ENCODE peak calls at places on chromosomes 12 and 14, in nine cellular contexts. Z, D, P, X, F, A, H, M and B are unnamed samples.

GRCh38 chr12:66297080-66297479 is 5.2 kb upstream of the HELB start:
- DNase-seq in P (no peak), Z (no peak), X (no peak), F (no peak), M (no peak), H (no peak), A (no peak), D (no peak), B (no peak)

GRCh38 chr12:75922944-75923642 is 108.5 kb downstream of the PHLDA1 start:
- DNase-seq in F (no peak), Z (no peak), A (no peak), M (no peak), H (no peak), X (no peak), P (no peak), D (no peak), B (no peak)

GRCh38 chr12:46896680-46897079 is 70.9 kb upstream of the SLC38A4 start:
- DNase-seq in P (no peak), D (no peak), Z (no peak), M (no peak), X (no peak), H (no peak), F (no peak), A (no peak), B (no peak)

GRCh38 chr12:103800252-103800771 is 40.7 kb downstream of the NT5DC3 start:
- DNase-seq in M (no peak), P (peak), A (peak), D (peak), X (peak), F (no peak), Z (peak), H (no peak), B (peak)

GRCh38 chr14:96776791-96777190 is 20.4 kb upstream of the VRK1 start:
- DNase-seq in H (no peak), F (no peak), X (no peak), Z (no peak), M (no peak), P (no peak), D (no peak), A (no peak), B (no peak)

GRCh38 chr14:68278568-68279436 is 459.2 kb downstream of the RAD51B start:
- DNase-seq in F (peak), X (no peak), H (no peak), P (peak), A (no peak), D (peak), M (no peak), Z (peak), B (no peak)

GRCh38 chr12:32476446-32476845 is 77.1 kb downstream of the FGD4 start:
- DNase-seq in H (no peak), X (no peak), D (no peak), Z (no peak), F (no peak), P (no peak), A (no peak), M (no peak), B (no peak)

GRCh38 chr12:6532927-6533652 is 1.2 kb upstream of the GAPDH start:
- DNase-seq in X (peak), H (no peak), M (peak), Z (peak), P (peak), A (peak), D (peak), F (no peak), B (no peak)

GRCh38 chr14:95770777-95771176 is 56.9 kb upstream of the TCL1A start:
- DNase-seq in A (no peak), P (no peak), D (no peak), X (no peak), F (no peak), M (no peak), H (no peak), Z (no peak), B (no peak)

GRCh38 chr14:64704145-64704742 is at the start of gene PLEKHG3:
- DNase-seq in Z (peak), P (peak), X (peak), M (peak), A (peak), H (peak), F (no peak), D (peak), B (no peak)

GRCh38 chr12:51976376-51977160 is 25.1 kb downstream of the ACVR1B start:
- DNase-seq in H (no peak), D (peak), X (no peak), Z (no peak), P (peak), F (no peak), A (peak), M (no peak), B (no peak)

GRCh38 chr12:51975196-51975595 is 23.7 kb downstream of the ACVR1B start:
- DNase-seq in A (no peak), H (no peak), D (no peak), Z (no peak), P (no peak), F (no peak), M (no peak), X (no peak), B (no peak)

GRCh38 chr12:51973560-51973959 is 22.1 kb downstream of the ACVR1B start:
- DNase-seq in X (no peak), M (no peak), A (no peak), P (no peak), D (peak), F (no peak), Z (no peak), H (no peak), B (no peak)

GRCh38 chr12:51972849-51973273 is 21.4 kb downstream of the ACVR1B start:
- DNase-seq in M (no peak), F (no peak), H (no peak), D (peak), X (peak), Z (peak), P (peak), A (peak), B (no peak)

GRCh38 chr12:51974646-51975045 is 23.1 kb downstream of the ACVR1B start:
- DNase-seq in P (no peak), D (no peak), X (no peak), H (no peak), A (no peak), F (no peak), Z (no peak), M (no peak), B (no peak)
- TF ChIP-seq CTCF in P (no peak), D (no peak), X (no peak), H (no peak), A (no peak), F (no peak), Z (no peak), M (no peak), B (no peak)

DNA sequence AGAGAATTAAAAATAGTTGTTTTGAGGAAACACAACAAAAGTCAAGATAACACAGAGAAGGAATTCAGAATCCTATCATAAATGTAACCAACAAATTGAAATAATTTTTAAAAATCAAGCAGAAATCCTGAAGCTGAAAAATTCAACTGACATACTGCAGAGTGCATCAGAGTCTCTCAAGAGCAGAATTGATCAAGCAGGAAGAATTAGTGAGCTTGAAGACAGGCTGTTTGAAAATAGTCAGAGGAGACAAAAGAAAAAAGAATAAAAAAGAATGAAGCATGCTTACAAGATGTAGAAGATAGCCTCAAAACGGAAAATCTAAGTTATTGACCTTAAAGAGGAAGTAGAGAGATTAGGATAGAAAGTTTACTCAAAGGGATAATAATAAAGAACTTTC is 65.8 kb upstream of the PPP2R5C start:
- DNase-seq in F (no peak), P (no peak), H (no peak), A (no peak), Z (no peak), D (no peak), M (no peak), X (no peak), B (no peak)
- TF ChIP-seq CTCF in F (no peak), P (no peak), H (no peak), A (no peak), Z (no peak), D (no peak), M (no peak), X (no peak), B (no peak)

DNA sequence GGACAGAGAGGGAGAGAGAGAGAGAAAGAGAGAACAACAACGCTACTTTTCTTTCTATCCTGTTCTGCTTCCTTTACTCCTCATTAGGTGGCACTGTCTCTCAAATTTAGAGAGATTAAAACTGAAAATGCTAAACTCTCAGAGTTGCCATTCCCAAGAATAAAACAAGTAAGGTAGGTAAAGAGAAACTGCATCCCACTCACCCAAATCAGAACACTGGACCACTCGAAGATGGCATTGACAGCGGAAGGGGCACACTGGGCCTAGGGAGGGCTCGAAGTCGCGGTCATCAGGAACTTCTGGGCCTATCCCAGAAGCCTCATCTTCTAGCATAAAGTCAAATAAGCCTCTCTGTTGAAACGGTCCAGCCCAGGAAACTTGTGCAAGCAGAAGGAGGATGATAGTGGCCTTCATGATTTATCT is 4.5 kb downstream of the DCN start:
- DNase-seq in A (peak), Z (peak), H (no peak), F (no peak), M (no peak), P (peak), D (peak), X (peak), B (peak)
- TF ChIP-seq CTCF in A (peak), Z (peak), H (peak), F (peak), M (no peak), P (peak), D (peak), X (peak), B (peak)

DNA sequence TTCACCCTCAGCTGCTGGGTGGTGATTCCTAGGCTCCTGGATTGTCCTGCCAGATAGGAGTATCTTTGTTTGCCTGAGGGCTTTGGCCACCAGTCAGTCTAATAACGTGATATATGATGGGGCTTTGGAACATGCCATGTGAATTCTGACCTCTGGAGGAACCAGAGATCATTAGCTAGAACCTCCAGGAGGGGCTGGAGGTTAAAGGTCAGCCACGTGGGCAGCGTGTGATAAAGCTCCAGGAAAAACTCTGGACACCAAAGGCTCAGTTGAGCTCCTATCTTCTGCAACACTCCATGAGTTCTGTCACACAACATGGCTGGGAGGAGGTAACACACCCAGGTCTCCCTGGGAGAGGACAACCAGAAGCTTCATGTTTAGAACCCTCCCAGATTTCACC is 251.1 kb downstream of the DAD1 start:
- DNase-seq in H (no peak), A (no peak), M (no peak), X (no peak), Z (no peak), P (no peak), F (no peak), D (no peak), B (no peak)
- TF ChIP-seq CTCF in H (no peak), A (no peak), M (no peak), X (no peak), Z (no peak), P (no peak), F (no peak), D (no peak), B (no peak)

DNA sequence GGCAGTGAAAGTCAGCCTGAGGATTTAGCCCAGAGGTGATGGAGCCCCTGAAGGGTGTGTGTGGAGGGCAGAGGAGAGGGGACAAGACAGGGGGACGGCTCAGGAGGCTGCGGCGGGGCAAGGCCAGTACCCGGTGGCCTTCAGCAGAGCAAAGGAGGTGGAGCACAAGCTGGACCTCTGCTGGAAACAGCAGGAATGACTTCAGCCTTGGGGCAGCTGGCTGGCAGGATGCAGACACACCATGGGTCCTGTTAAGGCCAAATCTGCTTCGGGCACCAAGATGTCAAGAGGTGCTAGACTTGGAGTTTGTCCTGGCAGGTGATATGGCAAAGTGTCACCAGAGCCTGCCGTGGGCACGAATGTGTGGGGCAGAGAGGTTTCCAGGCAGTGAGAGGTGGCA is 92.1 kb downstream of the LGMN start:
- DNase-seq in M (no peak), H (no peak), F (no peak), X (no peak), D (no peak), P (no peak), Z (no peak), A (no peak), B (no peak)
- TF ChIP-seq CTCF in M (no peak), H (no peak), F (peak), X (no peak), D (peak), P (no peak), Z (no peak), A (no peak), B (no peak)

GRCh38 chr14:35261774-35262173 is 30.4 kb upstream of the PSMA6 start:
- DNase-seq in F (no peak), Z (no peak), H (no peak), X (no peak), D (peak), A (no peak), P (no peak), M (no peak), B (no peak)
- TF ChIP-seq CTCF in F (no peak), Z (no peak), H (no peak), X (peak), D (peak), A (no peak), P (peak), M (no peak), B (no peak)

DNA sequence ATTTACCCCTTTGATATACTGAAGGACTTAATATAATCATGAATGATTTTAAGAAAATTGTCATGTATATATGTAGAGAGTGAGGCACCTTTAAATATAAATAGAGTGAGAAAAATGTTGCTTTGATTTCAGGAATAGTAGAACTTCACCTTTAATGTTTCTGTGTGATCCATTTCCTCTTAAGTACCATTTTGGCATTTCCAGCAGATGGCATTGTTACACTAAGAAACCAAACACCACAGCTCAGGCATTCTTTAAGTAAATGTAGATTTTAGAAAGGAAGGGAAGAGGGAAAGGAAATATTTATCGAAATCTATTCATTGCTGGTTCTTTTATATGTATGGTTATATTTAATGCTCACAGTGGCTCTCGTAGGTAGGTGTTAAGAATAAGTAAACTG is 556.7 kb upstream of the FBXO33 start:
- DNase-seq in A (peak), Z (no peak), X (no peak), P (peak), H (no peak), M (no peak), F (no peak), D (peak), B (no peak)
- TF ChIP-seq CTCF in A (peak), Z (no peak), X (peak), P (peak), H (peak), M (no peak), F (no peak), D (peak), B (no peak)

GRCh38 chr12:11171145-11171952 is at the start of gene SMIM10L1:
- DNase-seq in M (peak), P (peak), X (peak), A (peak), F (peak), D (peak), Z (peak), H (peak), B (peak)
- TF ChIP-seq CTCF in M (no peak), P (no peak), X (no peak), A (peak), F (no peak), D (no peak), Z (peak), H (no peak), B (no peak)

GRCh38 chr14:91311284-91311662 is 66.8 kb upstream of the GPR68 start:
- DNase-seq in M (no peak), A (no peak), Z (no peak), D (no peak), X (no peak), H (no peak), P (no peak), F (no peak), B (no peak)
- TF ChIP-seq CTCF in M (no peak), A (no peak), Z (no peak), D (no peak), X (no peak), H (no peak), P (no peak), F (no peak), B (no peak)